ENCODE peak calls at places on chromosomes 12 and 14, in six cellular contexts. O, I, C, H, S and Y are unnamed samples.

GRCh38 chr14:85466678-85467077 is 63.3 kb upstream of the FLRT2 start:
- DNase-seq in O (no peak), C (no peak), S (no peak), I (no peak), H (no peak), Y (no peak)

GRCh38 chr14:100654814-100655795 is 67.9 kb upstream of the BEGAIN start:
- DNase-seq in C (peak), I (peak), O (no peak), H (peak), S (peak), Y (no peak)

GRCh38 chr12:77167801-77168200 is 102.4 kb upstream of the E2F7 start:
- DNase-seq in S (no peak), O (no peak), I (no peak), C (no peak), H (no peak), Y (no peak)

GRCh38 chr12:63317447-63317846 is 166.4 kb upstream of the AVPR1A start:
- DNase-seq in O (no peak), H (no peak), S (no peak), C (no peak), I (no peak), Y (no peak)

GRCh38 chr14:80239631-80240030 is 28.3 kb upstream of the DIO2 start:
- DNase-seq in I (no peak), C (no peak), O (no peak), H (no peak), S (no peak), Y (no peak)

GRCh38 chr12:62719027-62719426 is 215.9 kb downstream of the PPM1H start:
- DNase-seq in I (no peak), H (no peak), C (peak), S (no peak), O (no peak), Y (no peak)

GRCh38 chr14:94310248-94310647 is 12.9 kb downstream of the SERPINA6 start:
- DNase-seq in O (no peak), C (no peak), I (no peak), S (no peak), H (no peak), Y (no peak)

GRCh38 chr12:12467701-12468218 is 94.9 kb downstream of the DUSP16 start:
- DNase-seq in H (no peak), S (no peak), O (no peak), C (peak), I (no peak), Y (peak)